ENCODE peak calls at places on chromosomes 5 and 9, in four cellular contexts. R is IMR-90, P is fibroblast of pulmonary artery, Y is epithelial cell of esophagus. W is an unnamed sample.

GRCh38 chr5:72661405-72661804 is 154.2 kb upstream of the ZNF366 start:
- DNase-seq in P (peak), Y (peak), R (peak), W (no peak)

GRCh38 chr9:122370869-122371467 is at the start of gene PTGS1:
- DNase-seq in P (peak), Y (peak), R (peak), W (peak)

GRCh38 chr5:163330723-163331668 is 106.4 kb upstream of the CCNG1 start:
- DNase-seq in Y (no peak), R (no peak), P (no peak), W (no peak)

GRCh38 chr9:12274577-12274976 is 418.6 kb upstream of the TYRP1 start:
- DNase-seq in R (no peak), P (peak), Y (no peak), W (no peak)

GRCh38 chr9:18979367-18979766 is 53.6 kb downstream of the SAXO1 start:
- DNase-seq in Y (peak), P (peak), R (peak), W (no peak)

GRCh38 chr9:20551236-20551635 is 71.1 kb downstream of the MLLT3 start:
- DNase-seq in Y (peak), P (no peak), R (peak), W (no peak)

GRCh38 chr9:89495824-89496555 is 1.9 kb downstream of the SEMA4D start:
- DNase-seq in P (no peak), Y (no peak), R (no peak), W (no peak)

GRCh38 chr9:37707748-37708147 is 45.9 kb upstream of the TRMT10B start:
- DNase-seq in Y (no peak), P (no peak), R (no peak), W (no peak)

GRCh38 chr5:147567917-147568598 is 58.2 kb upstream of the DPYSL3 start:
- DNase-seq in R (peak), Y (peak), P (peak), W (no peak)

GRCh38 chr5:1054018-1054798 is 45.6 kb downstream of the NKD2 start:
- DNase-seq in R (no peak), P (no peak), Y (no peak), W (no peak)

GRCh38 chr5:129905467-129906176 is 1.4 kb downstream of the CHSY3 start:
- DNase-seq in P (peak), Y (peak), R (peak), W (peak)

GRCh38 chr5:88785396-88786216 is 97.4 kb downstream of the MEF2C start:
- DNase-seq in R (peak), Y (peak), P (peak), W (no peak)

GRCh38 chr9:5532790-5533189 is 22.5 kb downstream of the PDCD1LG2 start:
- DNase-seq in R (no peak), P (no peak), Y (no peak), W (no peak)
- TF ChIP-seq CTCF in R (no peak), P (no peak), Y (no peak), W (no peak)

DNA sequence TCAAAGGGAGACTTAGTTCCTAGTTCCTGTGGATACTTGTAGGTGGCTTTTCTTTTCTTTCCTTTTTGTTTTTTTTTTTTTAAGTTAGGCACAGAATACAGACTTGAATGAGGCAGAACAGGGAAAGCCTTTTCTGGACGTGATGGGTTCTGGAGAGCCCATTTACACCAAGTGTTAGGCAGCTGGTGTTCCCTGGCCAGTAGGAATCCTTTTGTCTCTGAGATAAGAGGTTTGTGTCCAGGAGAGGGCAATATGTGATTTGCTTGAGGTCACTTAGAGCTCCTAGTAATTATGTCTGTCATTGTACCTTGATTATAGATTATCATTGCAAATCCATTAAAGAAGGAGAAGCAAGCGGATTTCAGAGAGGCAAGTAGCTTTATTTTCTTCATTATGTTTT is 9.1 kb downstream of the MEGF10 start:
- DNase-seq in Y (no peak), P (no peak), R (no peak), W (no peak)
- TF ChIP-seq CTCF in Y (no peak), P (no peak), R (no peak), W (no peak)

DNA sequence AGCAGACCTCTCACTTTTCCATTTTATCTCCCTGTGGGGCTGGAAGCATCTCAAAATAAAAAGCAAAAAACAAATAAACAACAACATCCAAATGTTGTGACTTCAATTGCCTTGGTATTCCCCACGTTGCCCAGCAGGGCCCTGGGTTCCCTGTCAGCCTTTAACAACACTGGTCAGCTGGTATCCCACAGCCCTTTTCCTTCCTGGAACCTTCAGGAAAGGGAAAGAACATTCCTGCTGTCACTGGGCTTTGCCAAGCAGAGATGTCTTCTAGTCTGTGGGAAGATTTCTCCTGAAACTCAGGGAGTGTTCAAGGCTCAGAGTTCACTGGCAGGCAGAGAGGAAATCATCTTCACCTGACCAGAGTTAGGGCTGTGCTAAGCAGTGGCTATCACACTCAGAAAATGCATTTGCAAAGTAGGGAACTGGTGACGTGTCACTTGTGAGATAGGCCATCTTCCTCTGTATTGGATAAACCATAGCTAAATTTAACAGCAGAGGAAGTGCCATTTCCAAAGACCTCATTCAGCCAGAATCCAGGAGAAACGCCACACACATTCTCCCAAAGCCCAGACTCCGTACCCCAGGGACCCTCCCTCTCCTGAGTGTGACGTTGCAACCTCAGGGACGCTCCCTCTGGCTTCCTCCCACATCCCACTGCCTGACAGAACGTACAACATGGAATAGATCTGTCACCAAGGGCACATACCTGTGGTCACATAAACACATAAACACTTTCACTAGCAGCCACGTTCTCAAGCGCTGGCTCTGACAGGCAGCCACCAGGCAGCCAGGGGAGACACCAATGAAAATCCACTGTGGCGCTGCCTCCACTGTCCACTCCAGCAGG is 274.0 kb upstream of the DAPK1 start:
- DNase-seq in P (peak), Y (no peak), R (peak), W (no peak)
- TF ChIP-seq CTCF in P (no peak), Y (no peak), R (no peak), W (no peak)

DNA sequence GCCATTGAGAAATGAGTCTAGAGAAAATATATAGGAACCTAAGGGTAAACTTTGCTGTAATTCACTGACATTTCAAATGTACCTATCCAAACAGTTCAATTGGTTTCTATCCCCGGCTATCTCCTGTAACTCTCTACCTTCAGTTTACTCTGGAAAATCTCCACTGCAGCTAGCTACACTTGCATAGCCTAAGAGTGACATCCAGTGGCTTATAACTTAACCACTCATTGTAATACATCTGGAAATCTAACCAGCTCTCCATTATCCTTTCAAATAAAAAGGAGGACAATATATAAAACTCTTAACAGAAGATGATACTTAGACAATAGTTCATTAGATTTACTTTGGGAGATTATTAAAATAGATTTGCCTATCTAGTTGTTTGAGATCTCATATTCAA is 35.3 kb upstream of the SPDL1 start:
- DNase-seq in P (peak), R (peak), Y (peak), W (no peak)
- TF ChIP-seq CTCF in P (peak), R (peak), Y (peak), W (no peak)

GRCh38 chr5:82886911-82887310 is 190.3 kb downstream of the TMEM167A start:
- DNase-seq in Y (no peak), P (no peak), R (peak), W (no peak)

GRCh38 chr5:82881571-82882200 is 195.5 kb downstream of the TMEM167A start:
- DNase-seq in P (no peak), Y (no peak), R (no peak), W (peak)

GRCh38 chr5:82882316-82882715 is 194.9 kb downstream of the TMEM167A start:
- DNase-seq in P (no peak), Y (no peak), R (no peak), W (no peak)

GRCh38 chr5:82884821-82885471 is 192.2 kb downstream of the TMEM167A start:
- DNase-seq in P (no peak), Y (no peak), R (no peak), W (no peak)

DNA sequence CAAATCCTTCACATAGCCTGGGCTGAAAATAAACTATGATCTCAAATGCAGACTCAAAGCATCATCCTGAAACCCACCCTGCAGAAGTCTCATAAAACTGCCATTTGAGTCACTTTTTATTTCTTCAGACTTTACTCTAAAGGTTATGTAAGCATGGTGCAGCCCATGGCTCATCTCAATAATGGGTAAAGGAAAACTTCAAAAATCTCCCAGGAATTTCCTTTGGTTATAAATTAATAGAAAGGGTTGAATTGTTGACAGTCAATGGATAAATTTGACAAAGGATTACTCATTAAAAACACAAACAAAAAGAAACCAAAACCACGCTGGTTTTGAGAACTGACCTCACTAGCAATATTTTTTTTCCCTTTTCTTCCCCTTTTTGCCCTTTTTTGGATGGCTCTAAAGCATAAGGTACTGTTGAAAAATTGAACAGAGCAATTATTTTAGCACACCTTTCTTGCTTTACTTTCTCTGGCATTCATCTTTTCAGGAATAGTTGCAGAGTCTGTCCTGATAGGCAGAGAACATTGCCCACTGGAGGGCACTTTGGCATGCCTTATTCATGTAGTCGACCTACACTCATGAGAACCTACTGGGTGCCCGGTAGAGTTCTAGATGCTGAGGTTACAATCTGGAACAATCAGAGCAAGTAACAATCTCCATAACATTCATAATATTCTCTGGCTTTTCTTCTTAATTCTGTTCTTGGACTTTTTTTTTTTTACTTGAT is 191.4 kb downstream of the TMEM167A start:
- DNase-seq in P (no peak), R (peak), Y (peak), W (peak)
- TF ChIP-seq CTCF in P (peak), R (no peak), Y (peak), W (no peak)

W was measured in GM13976.